ENCODE peak calls at places on chromosomes 6 and 20, in four cellular contexts. U, L, X and C are unnamed samples.
A peak's percentile ranks its signal among the peaks of the same experiment; 100 is the strongest.

GRCh38 chr6:166483556-166484250 is 101.0 kb upstream of the MPC1 start:
- DNase-seq in U (no peak), L (no peak), X (no peak), C (no peak)

GRCh38 chr6:111185954-111186353 is 98.7 kb downstream of the SLC16A10 start:
- DNase-seq in U (no peak), L (no peak), X (no peak), C (no peak)

GRCh38 chr6:38572186-38572813 is 67.4 kb downstream of the BTBD9 start:
- DNase-seq in U (no peak), L (no peak), X (no peak), C (no peak)

GRCh38 chr20:9615766-9616454 is 101.5 kb downstream of the LAMP5 start:
- DNase-seq in U (no peak), L (no peak), X (no peak), C (no peak)

GRCh38 chr6:170128346-170128745 is 162.5 kb downstream of the DLL1 start:
- DNase-seq in U (no peak), L (no peak), X (no peak), C (no peak)

GRCh38 chr6:168216741-168217140 is 102.8 kb downstream of the DACT2 start:
- DNase-seq in U (no peak), L (no peak), X (no peak), C (no peak)

GRCh38 chr20:63980317-63980805 is 571 bp upstream of the PRPF6 start:
- DNase-seq in U (no peak), L (no peak), X (no peak), C (peak; percentile 50)

GRCh38 chr6:15400572-15401004 is 154.7 kb downstream of the JARID2 start:
- DNase-seq in U (no peak), L (no peak), X (peak; percentile 86), C (no peak)

GRCh38 chr6:105500693-105501092 is 97.8 kb upstream of the PREP start:
- DNase-seq in U (no peak), L (no peak), X (no peak), C (no peak)

GRCh38 chr6:95469511-95469910 is 107.8 kb upstream of the MANEA start:
- DNase-seq in U (no peak), L (no peak), X (no peak), C (no peak)

GRCh38 chr6:145878591-145879295 is 64.1 kb upstream of the FBXO30 start:
- DNase-seq in U (no peak), L (no peak), X (no peak), C (no peak)

GRCh38 chr6:145886228-145886956 is 71.8 kb upstream of the FBXO30 start:
- DNase-seq in U (no peak), L (no peak), X (no peak), C (no peak)

GRCh38 chr6:145880361-145880760 is 65.8 kb upstream of the FBXO30 start:
- DNase-seq in U (no peak), L (no peak), X (no peak), C (no peak)

GRCh38 chr6:145883263-145883662 is 68.7 kb upstream of the FBXO30 start:
- DNase-seq in U (no peak), L (no peak), X (no peak), C (no peak)

GRCh38 chr6:145882121-145882531 is 67.5 kb upstream of the FBXO30 start:
- DNase-seq in U (no peak), L (no peak), X (no peak), C (no peak)
- TF ChIP-seq FOSL1 in U (no peak), L (no peak), X (no peak), C (no peak)

GRCh38 chr20:33061626-33062025 is 7.9 kb downstream of the BPIFB3 start:
- DNase-seq in U (no peak), L (no peak), X (no peak), C (no peak)
- TF ChIP-seq FOSL1 in U (no peak), L (no peak), X (no peak), C (no peak)

GRCh38 chr20:52305029-52305645 is 113.6 kb upstream of the ZFP64 start:
- DNase-seq in U (no peak), L (no peak), X (no peak), C (no peak)

GRCh38 chr20:52303281-52303950 is 111.8 kb upstream of the ZFP64 start:
- DNase-seq in U (no peak), L (no peak), X (no peak), C (no peak)

GRCh38 chr20:52302736-52303135 is 111.2 kb upstream of the ZFP64 start:
- DNase-seq in U (no peak), L (no peak), X (peak; percentile 10), C (no peak)

GRCh38 chr20:52305843-52306242 is 114.3 kb upstream of the ZFP64 start:
- DNase-seq in U (no peak), L (no peak), X (no peak), C (no peak)

DNA sequence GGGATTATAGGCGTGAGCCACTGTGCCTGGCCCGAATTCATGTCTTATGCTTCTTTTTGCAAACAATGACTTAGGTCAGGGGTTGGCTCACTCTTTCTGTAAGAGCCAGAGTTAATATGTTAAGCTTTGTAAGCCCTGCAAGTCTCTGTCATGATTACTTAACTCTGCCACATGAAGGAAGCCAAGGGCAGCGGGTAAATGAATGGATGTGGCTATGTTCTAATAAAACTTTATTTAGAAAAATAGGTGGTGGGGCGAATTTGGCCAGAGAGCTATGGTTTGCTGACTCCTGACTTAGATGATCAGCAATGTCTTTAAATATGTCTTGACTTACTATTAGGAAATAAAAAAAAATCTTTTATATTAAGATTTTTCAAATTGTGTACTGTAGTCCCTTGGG is 114.9 kb upstream of the ZFP64 start:
- DNase-seq in U (no peak), L (no peak), X (no peak), C (no peak)
- TF ChIP-seq FOSL1 in U (no peak), L (no peak), X (no peak), C (no peak)

DNA sequence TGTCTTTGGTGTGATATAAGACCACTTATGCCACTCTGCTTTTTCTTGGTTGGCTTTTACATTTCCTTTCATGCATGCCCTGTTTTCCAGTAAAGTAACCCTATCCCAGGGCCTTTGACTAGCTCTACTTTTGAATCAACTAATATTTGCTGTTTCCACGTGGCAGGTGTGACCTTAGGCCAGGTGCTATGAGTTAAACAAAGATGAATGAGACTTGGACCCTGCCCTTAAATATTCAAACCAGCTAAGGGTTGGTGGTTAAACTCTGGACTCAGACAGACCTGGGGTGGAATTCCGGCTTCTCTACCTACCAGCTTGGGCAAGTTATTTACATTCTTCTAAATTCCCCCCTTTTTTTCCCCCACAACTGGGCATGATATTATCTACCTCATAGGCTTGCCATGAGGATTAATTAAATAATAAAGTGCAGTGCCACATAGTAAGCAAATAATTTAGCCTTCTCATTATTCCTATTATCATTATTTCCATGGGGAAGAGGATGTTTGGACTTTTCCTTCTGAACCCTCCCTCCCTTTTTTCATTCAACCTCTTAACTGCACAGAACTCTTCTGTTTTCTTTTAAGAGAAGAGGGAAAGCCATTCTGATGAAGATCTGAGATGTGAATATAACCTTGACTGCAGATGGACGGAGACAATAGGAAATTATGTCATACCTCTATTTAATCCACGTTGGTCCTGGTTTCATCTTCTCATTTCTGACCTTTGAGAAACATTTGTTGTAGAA is 143.6 kb upstream of the TNFAIP3 start:
- DNase-seq in U (no peak), L (no peak), X (no peak), C (peak; percentile 99)
- TF ChIP-seq FOSL1 in U (no peak), L (no peak), X (no peak), C (peak; percentile 74)

GRCh38 chr6:73519943-73520687 is 717 bp downstream of the EEF1A1 start:
- DNase-seq in U (no peak), L (no peak), X (peak; percentile 78), C (peak; percentile 59)
- TF ChIP-seq FOSL1 in U (no peak), L (no peak), X (peak; percentile 84), C (peak; percentile 36)

GRCh38 chr6:45727824-45728449 is 287.7 kb downstream of the CLIC5 start:
- DNase-seq in U (no peak), L (no peak), X (no peak), C (no peak)
- TF ChIP-seq FOSL1 in U (no peak), L (no peak), X (no peak), C (no peak)

GRCh38 chr6:98716341-98716740 is 118.0 kb upstream of the POU3F2 start:
- DNase-seq in U (no peak), L (no peak), X (no peak), C (peak; percentile 1)
- TF ChIP-seq FOSL1 in U (no peak), L (no peak), X (no peak), C (no peak)